ENCODE peak calls at places on chromosomes 4 and X, in four cellular contexts. X is K562, Z is GM12878, F is HL-60. Y is an unnamed sample.
A peak's percentile ranks its signal among the peaks of the same experiment; 100 is the strongest.

GRCh38 chrX:120446503-120446902 is 22.6 kb downstream of the LAMP2 start:
- DNase-seq in X (no peak), F (no peak), Z (no peak), Y (no peak)

GRCh38 chr4:13322681-13323101 is 161.4 kb downstream of the RAB28 start:
- DNase-seq in Z (no peak), X (no peak), F (no peak), Y (no peak)

GRCh38 chr4:6676722-6677558 is 16.7 kb upstream of the S100P start:
- DNase-seq in X (no peak), F (no peak), Z (no peak), Y (no peak)

GRCh38 chr4:74330295-74330750 is 22.1 kb downstream of the EPGN start:
- DNase-seq in Z (no peak), F (no peak), X (peak; percentile 37), Y (no peak)

GRCh38 chr4:152273343-152273742 is 262.5 kb downstream of the FBXW7 start:
- DNase-seq in Z (no peak), F (no peak), X (no peak), Y (no peak)

GRCh38 chrX:15497865-15498264 is 2.7 kb upstream of the BMX start:
- DNase-seq in X (peak; percentile 82), Z (no peak), F (peak; percentile 51), Y (peak; percentile 15)

GRCh38 chr4:7189475-7190277 is 2.7 kb upstream of the SORCS2 start:
- DNase-seq in Z (no peak), F (no peak), X (no peak), Y (no peak)

GRCh38 chr4:1053080-1053661 is 41.7 kb downstream of the FGFRL1 start:
- DNase-seq in Z (no peak), F (no peak), X (no peak), Y (no peak)

GRCh38 chr4:8507251-8507570 is 66.6 kb downstream of the TRMT44 start:
- DNase-seq in X (no peak), F (no peak), Z (no peak), Y (no peak)

GRCh38 chr4:44056721-44057151 is 391.9 kb downstream of the KCTD8 start:
- DNase-seq in Z (no peak), X (no peak), F (no peak), Y (no peak)

GRCh38 chrX:46649421-46650260 is 76.1 kb downstream of the CHST7 start:
- DNase-seq in X (no peak), Z (no peak), F (peak; percentile 79), Y (no peak)

GRCh38 chr4:121304843-121305348 is 75.9 kb downstream of the QRFPR start:
- DNase-seq in F (no peak), Z (no peak), X (no peak), Y (no peak)

GRCh38 chr4:173522160-173522873 is 7.7 kb downstream of the HAND2 start:
- DNase-seq in X (peak; percentile 65), Z (no peak), F (peak; percentile 20), Y (no peak)

GRCh38 chrX:152637649-152638442 is at the start of gene GABRQ:
- DNase-seq in F (no peak), X (peak; percentile 86), Z (no peak), Y (no peak)

GRCh38 chr4:144734522-144734921 is 88.6 kb downstream of the HHIP start:
- DNase-seq in Z (no peak), F (no peak), X (no peak), Y (no peak)

GRCh38 chr4:1533501-1534064 is 127.3 kb upstream of the NKX1-1 start:
- DNase-seq in F (no peak), X (no peak), Z (no peak), Y (no peak)

GRCh38 chr4:38803833-38804653 is 548 bp downstream of the TLR1 start:
- DNase-seq in F (peak; percentile 21), X (no peak), Z (peak; percentile 99), Y (no peak)

GRCh38 chr4:145957307-145957706 is 18.7 kb upstream of the ZNF827 start:
- DNase-seq in X (no peak), F (peak; percentile 15), Z (no peak), Y (no peak)

GRCh38 chr4:169412046-169412445 is 141.3 kb upstream of the SH3RF1 start:
- DNase-seq in F (no peak), Z (no peak), X (no peak), Y (no peak)

GRCh38 chrX:112147206-112147605 is 64.6 kb upstream of the TRPC5 start:
- DNase-seq in Z (no peak), F (peak; percentile 2), X (peak; percentile 8), Y (no peak)

GRCh38 chr4:55258152-55258863 is 87.7 kb upstream of the SRD5A3 start:
- DNase-seq in X (no peak), F (no peak), Z (no peak), Y (no peak)

GRCh38 chrX:145002776-145003175 is 244.5 kb upstream of the SPANXN1 start:
- DNase-seq in X (no peak), F (no peak), Z (no peak), Y (no peak)

GRCh38 chr4:6896035-6896434 is 13.6 kb upstream of the TBC1D14 start:
- DNase-seq in Z (no peak), F (no peak), X (no peak), Y (no peak)

GRCh38 chr4:141348589-141348988 is 127.9 kb downstream of the ZNF330 start:
- DNase-seq in X (no peak), F (no peak), Z (no peak), Y (no peak)
- TF ChIP-seq SPI1 in X (no peak), F (no peak), Z (peak; percentile 11), Y (peak; percentile 56)

GRCh38 chrX:17581650-17582049 is 155.6 kb upstream of the SCML1 start:
- DNase-seq in Z (no peak), X (no peak), F (no peak), Y (no peak)

GRCh38 chrX:17585006-17585405 is 152.3 kb upstream of the SCML1 start:
- DNase-seq in X (no peak), Z (no peak), F (no peak), Y (no peak)

GRCh38 chrX:17579021-17579420 is 158.3 kb upstream of the SCML1 start:
- DNase-seq in X (no peak), F (no peak), Z (no peak), Y (no peak)

GRCh38 chrX:17584248-17584681 is 153.0 kb upstream of the SCML1 start:
- DNase-seq in X (no peak), F (no peak), Z (no peak), Y (no peak)

GRCh38 chrX:17580529-17581155 is 156.7 kb upstream of the SCML1 start:
- DNase-seq in X (no peak), Z (no peak), F (no peak), Y (no peak)
- TF ChIP-seq POLR2AphosphoS5 in X (no peak), Z (no peak), F (no peak), Y (no peak)

GRCh38 chr4:113020966-113021365 is 28.5 kb upstream of the ANK2 start:
- DNase-seq in X (no peak), Z (no peak), F (no peak), Y (no peak)
- TF ChIP-seq SPI1 in X (no peak), Z (no peak), F (no peak), Y (no peak)

DNA sequence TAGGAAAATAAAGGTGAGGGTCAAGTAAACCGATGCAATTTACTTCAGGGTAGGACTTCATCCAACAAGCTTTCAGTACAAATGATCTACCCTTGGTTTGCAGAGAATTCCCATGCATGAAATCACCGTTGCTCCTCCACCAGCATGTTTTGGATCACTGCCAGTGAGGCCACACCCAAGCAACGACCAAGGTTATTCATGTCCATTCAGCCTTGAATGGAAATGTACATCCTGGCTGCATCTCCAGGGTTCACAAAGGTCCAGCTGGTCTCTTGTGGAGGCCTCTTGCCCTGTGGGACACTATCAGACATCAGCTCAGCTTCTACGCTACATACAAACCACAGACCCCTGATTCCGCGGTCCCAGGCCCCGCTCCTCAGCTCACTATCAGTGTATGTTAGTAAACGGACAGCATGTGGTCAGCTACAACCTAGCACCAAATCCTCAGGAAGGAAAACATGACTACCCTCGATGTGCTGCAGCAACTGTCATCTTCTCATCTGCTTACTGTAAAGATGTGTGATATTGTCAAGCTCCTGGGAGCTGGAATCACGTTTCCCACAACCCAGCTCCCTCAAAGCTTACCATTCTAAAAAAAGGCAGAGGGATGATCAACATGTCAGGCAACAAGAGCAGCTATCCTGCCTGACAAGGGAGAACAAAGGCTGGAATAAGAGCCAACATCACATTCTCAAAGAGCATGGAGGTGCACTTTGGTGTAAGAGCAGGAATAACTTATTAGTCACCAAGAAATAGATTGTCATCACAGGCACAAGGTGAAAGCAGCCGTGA is 4.9 kb downstream of the LYAR start:
- DNase-seq in F (no peak), Z (no peak), X (peak; percentile 47), Y (no peak)
- TF ChIP-seq POLR2AphosphoS5 in F (no peak), Z (no peak), X (no peak), Y (no peak)

DNA sequence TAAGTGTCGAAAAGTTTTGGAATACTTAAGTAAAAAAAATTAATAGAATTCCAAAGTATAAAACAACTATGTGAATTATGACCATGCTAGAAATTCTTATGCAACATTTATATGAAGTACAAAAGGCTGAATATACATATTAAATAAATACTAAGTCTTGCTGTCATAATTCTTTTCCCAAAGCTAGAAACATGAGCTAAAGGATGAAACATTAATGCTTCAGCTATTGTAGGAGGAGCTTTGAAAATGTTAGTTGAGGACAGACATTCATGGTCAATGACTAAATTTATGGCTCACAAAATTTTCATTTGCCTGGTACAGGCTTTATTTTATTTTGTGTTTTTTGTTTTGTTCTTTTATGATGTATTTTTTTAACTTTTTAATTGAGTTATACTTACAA is 207.3 kb downstream of the GABRB1 start:
- DNase-seq in F (no peak), X (no peak), Z (no peak), Y (no peak)
- TF ChIP-seq SPI1 in F (no peak), X (no peak), Z (no peak), Y (no peak)